ENCODE peak calls at places on chromosomes 1 and 21, in seven cellular contexts. One of them, this sample, is unnamed.
A peak's percentile ranks its signal among the peaks of the same experiment; 100 is the strongest.

GRCh38 chr1:161743231-161743630 is 6.4 kb upstream of the DUSP12 start:
- DNase-seq in hepatocyte: peak; percentile 26
- DNase-seq in body of pancreas: no peak
- DNase-seq in PC-3: no peak
- DNase-seq in neuronal stem cell: no peak
- DNase-seq in Peyer's patch: no peak
- DNase-seq in IMR-90: no peak
- DNase-seq in this sample: no peak

GRCh38 chr1:11316701-11317100 is 43.7 kb downstream of the UBIAD1 start:
- DNase-seq in hepatocyte: no peak
- DNase-seq in body of pancreas: no peak
- DNase-seq in PC-3: no peak
- DNase-seq in neuronal stem cell: no peak
- DNase-seq in Peyer's patch: no peak
- DNase-seq in IMR-90: no peak
- DNase-seq in this sample: no peak

GRCh38 chr1:162889989-162890388 is 29.0 kb upstream of the CCDC190 start:
- DNase-seq in hepatocyte: no peak
- DNase-seq in body of pancreas: no peak
- DNase-seq in PC-3: no peak
- DNase-seq in neuronal stem cell: no peak
- DNase-seq in Peyer's patch: no peak
- DNase-seq in IMR-90: no peak
- DNase-seq in this sample: no peak

GRCh38 chr1:84489766-84490165 is 10.7 kb downstream of the RPF1 start:
- DNase-seq in hepatocyte: no peak
- DNase-seq in body of pancreas: no peak
- DNase-seq in PC-3: no peak
- DNase-seq in neuronal stem cell: no peak
- DNase-seq in Peyer's patch: no peak
- DNase-seq in IMR-90: peak; percentile 15
- DNase-seq in this sample: no peak

GRCh38 chr1:226094451-226094850 is 31.9 kb downstream of the H3-3A start:
- DNase-seq in hepatocyte: no peak
- DNase-seq in body of pancreas: no peak
- DNase-seq in PC-3: no peak
- DNase-seq in neuronal stem cell: no peak
- DNase-seq in Peyer's patch: no peak
- DNase-seq in IMR-90: no peak
- DNase-seq in this sample: no peak

GRCh38 chr1:70910013-70910412 is 137.6 kb downstream of the PTGER3 start:
- DNase-seq in hepatocyte: no peak
- DNase-seq in body of pancreas: no peak
- DNase-seq in PC-3: no peak
- DNase-seq in neuronal stem cell: no peak
- DNase-seq in Peyer's patch: no peak
- DNase-seq in IMR-90: no peak
- DNase-seq in this sample: no peak

GRCh38 chr1:110245876-110246620 is 35.9 kb downstream of the KCNC4 start:
- DNase-seq in hepatocyte: no peak
- DNase-seq in body of pancreas: no peak
- DNase-seq in PC-3: no peak
- DNase-seq in neuronal stem cell: no peak
- DNase-seq in Peyer's patch: no peak
- DNase-seq in IMR-90: no peak
- DNase-seq in this sample: no peak

GRCh38 chr1:92315766-92316413 is 17.0 kb downstream of the RPAP2 start:
- DNase-seq in hepatocyte: no peak
- DNase-seq in body of pancreas: no peak
- DNase-seq in PC-3: no peak
- DNase-seq in neuronal stem cell: no peak
- DNase-seq in Peyer's patch: no peak
- DNase-seq in IMR-90: no peak
- DNase-seq in this sample: no peak

GRCh38 chr1:108082741-108083562 is 117.2 kb downstream of the SLC25A24 start:
- DNase-seq in hepatocyte: no peak
- DNase-seq in body of pancreas: no peak
- DNase-seq in PC-3: peak; percentile 41
- DNase-seq in neuronal stem cell: no peak
- DNase-seq in Peyer's patch: no peak
- DNase-seq in IMR-90: no peak
- DNase-seq in this sample: no peak

GRCh38 chr1:46488343-46489168 is 1.1 kb upstream of the DMBX1 start:
- DNase-seq in hepatocyte: peak; percentile 36
- DNase-seq in body of pancreas: no peak
- DNase-seq in PC-3: peak; percentile 30
- DNase-seq in neuronal stem cell: no peak
- DNase-seq in Peyer's patch: no peak
- DNase-seq in IMR-90: peak; percentile 30
- DNase-seq in this sample: no peak

GRCh38 chr1:51578383-51579109 is 38.3 kb upstream of the OSBPL9 start:
- DNase-seq in hepatocyte: no peak
- DNase-seq in body of pancreas: no peak
- DNase-seq in PC-3: no peak
- DNase-seq in neuronal stem cell: no peak
- DNase-seq in Peyer's patch: no peak
- DNase-seq in IMR-90: no peak
- DNase-seq in this sample: no peak

GRCh38 chr21:37503848-37504467 is 137.4 kb downstream of the DYRK1A start:
- DNase-seq in hepatocyte: peak; percentile 40
- DNase-seq in body of pancreas: no peak
- DNase-seq in PC-3: peak; percentile 53
- DNase-seq in neuronal stem cell: no peak
- DNase-seq in Peyer's patch: no peak
- DNase-seq in IMR-90: peak; percentile 87
- DNase-seq in this sample: no peak

GRCh38 chr1:152946248-152946647 is 758 bp upstream of the SPRR5 start:
- DNase-seq in hepatocyte: no peak
- DNase-seq in body of pancreas: no peak
- DNase-seq in PC-3: no peak
- DNase-seq in neuronal stem cell: no peak
- DNase-seq in Peyer's patch: no peak
- DNase-seq in IMR-90: no peak
- DNase-seq in this sample: no peak

GRCh38 chr21:29130234-29130993 is at the start of gene MAP3K7CL:
- DNase-seq in hepatocyte: peak; percentile 21
- DNase-seq in body of pancreas: peak; percentile 30
- DNase-seq in PC-3: peak; percentile 83
- DNase-seq in neuronal stem cell: no peak
- DNase-seq in Peyer's patch: no peak
- DNase-seq in IMR-90: peak; percentile 100
- DNase-seq in this sample: no peak

GRCh38 chr1:171898956-171899355 is 57.7 kb downstream of the DNM3 start:
- DNase-seq in hepatocyte: no peak
- DNase-seq in body of pancreas: no peak
- DNase-seq in PC-3: no peak
- DNase-seq in neuronal stem cell: peak; percentile 61
- DNase-seq in Peyer's patch: no peak
- DNase-seq in IMR-90: no peak
- DNase-seq in this sample: no peak

GRCh38 chr1:77370588-77371306 is 88.9 kb downstream of the AK5 start:
- DNase-seq in hepatocyte: no peak
- DNase-seq in body of pancreas: no peak
- DNase-seq in PC-3: peak; percentile 88
- DNase-seq in neuronal stem cell: no peak
- DNase-seq in Peyer's patch: no peak
- DNase-seq in IMR-90: peak; percentile 99
- DNase-seq in this sample: no peak

GRCh38 chr1:188240772-188241406 is 1412.1 kb downstream of the PLA2G4A start:
- DNase-seq in hepatocyte: no peak
- DNase-seq in body of pancreas: no peak
- DNase-seq in PC-3: no peak
- DNase-seq in neuronal stem cell: no peak
- DNase-seq in Peyer's patch: no peak
- DNase-seq in IMR-90: no peak
- DNase-seq in this sample: no peak

GRCh38 chr1:94578856-94579255 is 37.3 kb upstream of the F3 start:
- DNase-seq in hepatocyte: no peak
- DNase-seq in body of pancreas: no peak
- DNase-seq in PC-3: no peak
- DNase-seq in neuronal stem cell: no peak
- DNase-seq in Peyer's patch: no peak
- DNase-seq in IMR-90: peak; percentile 72
- DNase-seq in this sample: no peak

GRCh38 chr21:36156815-36157670 is at the start of gene DOP1B:
- DNase-seq in hepatocyte: no peak
- DNase-seq in body of pancreas: no peak
- DNase-seq in PC-3: peak; percentile 29
- DNase-seq in neuronal stem cell: peak; percentile 42
- DNase-seq in Peyer's patch: peak; percentile 49
- DNase-seq in IMR-90: no peak
- DNase-seq in this sample: peak; percentile 72

GRCh38 chr1:44030606-44031050 is 634 bp downstream of the SLC6A9 start:
- DNase-seq in hepatocyte: peak; percentile 81
- DNase-seq in body of pancreas: peak; percentile 48
- DNase-seq in PC-3: no peak
- DNase-seq in neuronal stem cell: peak; percentile 73
- DNase-seq in Peyer's patch: peak; percentile 38
- DNase-seq in IMR-90: peak; percentile 34
- DNase-seq in this sample: no peak

GRCh38 chr1:173507205-173507846 is 30.2 kb downstream of the PRDX6 start:
- DNase-seq in hepatocyte: peak; percentile 55
- DNase-seq in body of pancreas: no peak
- DNase-seq in PC-3: peak; percentile 100
- DNase-seq in neuronal stem cell: peak; percentile 61
- DNase-seq in Peyer's patch: no peak
- DNase-seq in IMR-90: peak; percentile 76
- DNase-seq in this sample: no peak

GRCh38 chr1:182628657-182629056 is 24.5 kb upstream of the RGS16 start:
- DNase-seq in hepatocyte: no peak
- DNase-seq in body of pancreas: no peak
- DNase-seq in PC-3: no peak
- DNase-seq in neuronal stem cell: no peak
- DNase-seq in Peyer's patch: no peak
- DNase-seq in IMR-90: no peak
- DNase-seq in this sample: no peak

GRCh38 chr1:182626527-182626926 is 22.3 kb upstream of the RGS16 start:
- DNase-seq in hepatocyte: no peak
- DNase-seq in body of pancreas: no peak
- DNase-seq in PC-3: no peak
- DNase-seq in neuronal stem cell: no peak
- DNase-seq in Peyer's patch: no peak
- DNase-seq in IMR-90: no peak
- DNase-seq in this sample: no peak

GRCh38 chr1:182622795-182623528 is 18.8 kb upstream of the RGS16 start:
- DNase-seq in hepatocyte: no peak
- DNase-seq in body of pancreas: no peak
- DNase-seq in PC-3: no peak
- DNase-seq in neuronal stem cell: no peak
- DNase-seq in Peyer's patch: peak; percentile 40
- DNase-seq in IMR-90: no peak
- DNase-seq in this sample: no peak

GRCh38 chr1:182624582-182624981 is 20.4 kb upstream of the RGS16 start:
- DNase-seq in hepatocyte: no peak
- DNase-seq in body of pancreas: no peak
- DNase-seq in PC-3: no peak
- DNase-seq in neuronal stem cell: no peak
- DNase-seq in Peyer's patch: no peak
- DNase-seq in IMR-90: no peak
- DNase-seq in this sample: no peak

GRCh38 chr1:182625716-182626504 is 21.7 kb upstream of the RGS16 start:
- DNase-seq in hepatocyte: no peak
- DNase-seq in body of pancreas: no peak
- DNase-seq in PC-3: peak; percentile 13
- DNase-seq in neuronal stem cell: no peak
- DNase-seq in Peyer's patch: no peak
- DNase-seq in IMR-90: no peak
- DNase-seq in this sample: no peak
- H3K4me1 ChIP-seq in hepatocyte: peaks cover 3% of the 10 kb centered on the region
- H3K4me1 ChIP-seq in body of pancreas: no peaks in the 10 kb centered on the region
- H3K4me1 ChIP-seq in PC-3: peaks cover 3% of the 10 kb centered on the region
- H3K4me1 ChIP-seq in neuronal stem cell: peaks cover 15% of the 10 kb centered on the region
- H3K4me1 ChIP-seq in Peyer's patch: no peaks in the 10 kb centered on the region
- H3K4me1 ChIP-seq in IMR-90: peaks cover under 1% of the 10 kb centered on the region
- H3K4me1 ChIP-seq in this sample: no peaks in the 10 kb centered on the region

GRCh38 chr1:16153999-16154673 is 1.7 kb downstream of the EPHA2 start:
- DNase-seq in hepatocyte: no peak
- DNase-seq in body of pancreas: no peak
- DNase-seq in PC-3: no peak
- DNase-seq in neuronal stem cell: no peak
- DNase-seq in Peyer's patch: no peak
- DNase-seq in IMR-90: no peak
- DNase-seq in this sample: no peak
- H3K4me1 ChIP-seq in hepatocyte: peaks cover 50% of the 10 kb centered on the region
- H3K4me1 ChIP-seq in body of pancreas: peaks cover 57% of the 10 kb centered on the region
- H3K4me1 ChIP-seq in PC-3: peaks cover 59% of the 10 kb centered on the region
- H3K4me1 ChIP-seq in neuronal stem cell: peaks cover 46% of the 10 kb centered on the region
- H3K4me1 ChIP-seq in Peyer's patch: no peaks in the 10 kb centered on the region
- H3K4me1 ChIP-seq in IMR-90: peaks cover 40% of the 10 kb centered on the region
- H3K4me1 ChIP-seq in this sample: peaks cover 15% of the 10 kb centered on the region

GRCh38 chr1:60035925-60036324 is 37.6 kb downstream of the C1orf87 start:
- DNase-seq in hepatocyte: peak; percentile 6
- DNase-seq in body of pancreas: no peak
- DNase-seq in PC-3: no peak
- DNase-seq in neuronal stem cell: no peak
- DNase-seq in Peyer's patch: no peak
- DNase-seq in IMR-90: no peak
- DNase-seq in this sample: no peak

GRCh38 chr1:60034999-60035398 is 38.6 kb downstream of the C1orf87 start:
- DNase-seq in hepatocyte: no peak
- DNase-seq in body of pancreas: no peak
- DNase-seq in PC-3: no peak
- DNase-seq in neuronal stem cell: no peak
- DNase-seq in Peyer's patch: no peak
- DNase-seq in IMR-90: no peak
- DNase-seq in this sample: no peak

GRCh38 chr1:60033066-60033465 is 40.5 kb downstream of the C1orf87 start:
- DNase-seq in hepatocyte: no peak
- DNase-seq in body of pancreas: no peak
- DNase-seq in PC-3: no peak
- DNase-seq in neuronal stem cell: no peak
- DNase-seq in Peyer's patch: no peak
- DNase-seq in IMR-90: no peak
- DNase-seq in this sample: no peak

GRCh38 chr1:60025552-60025951 is 48.0 kb downstream of the C1orf87 start:
- DNase-seq in hepatocyte: no peak
- DNase-seq in body of pancreas: no peak
- DNase-seq in PC-3: no peak
- DNase-seq in neuronal stem cell: no peak
- DNase-seq in Peyer's patch: no peak
- DNase-seq in IMR-90: no peak
- DNase-seq in this sample: no peak

DNA sequence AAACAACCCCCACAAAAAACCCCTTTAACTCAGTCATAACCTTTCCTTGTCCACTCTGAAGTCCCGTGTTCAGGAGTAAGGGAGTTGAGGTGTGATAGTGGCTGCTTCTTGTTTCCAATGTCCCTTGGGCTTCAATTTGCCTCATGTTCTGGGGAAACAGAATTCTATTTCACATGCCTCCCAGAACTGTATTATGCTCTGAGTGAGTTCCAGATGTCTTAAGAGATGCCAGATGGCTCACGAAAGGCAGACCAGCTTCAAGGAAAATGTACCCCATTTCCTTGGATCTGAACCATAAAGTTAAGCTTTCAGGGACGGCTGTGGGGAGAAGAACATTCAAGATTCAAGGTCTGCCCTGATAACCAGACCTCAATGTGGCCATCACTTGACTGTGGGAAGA is 42.5 kb downstream of the C1orf87 start:
- DNase-seq in hepatocyte: no peak
- DNase-seq in body of pancreas: no peak
- DNase-seq in PC-3: no peak
- DNase-seq in neuronal stem cell: no peak
- DNase-seq in Peyer's patch: no peak
- DNase-seq in IMR-90: no peak
- DNase-seq in this sample: no peak
- H3K4me1 ChIP-seq in hepatocyte: no peaks in the 10 kb centered on the region
- H3K4me1 ChIP-seq in body of pancreas: no peaks in the 10 kb centered on the region
- H3K4me1 ChIP-seq in PC-3: no peaks in the 10 kb centered on the region
- H3K4me1 ChIP-seq in neuronal stem cell: no peaks in the 10 kb centered on the region
- H3K4me1 ChIP-seq in Peyer's patch: no peaks in the 10 kb centered on the region
- H3K4me1 ChIP-seq in IMR-90: no peaks in the 10 kb centered on the region
- H3K4me1 ChIP-seq in this sample: peaks cover 8% of the 10 kb centered on the region

GRCh38 chr1:224432141-224432540 is 2.5 kb downstream of the WDR26 start:
- DNase-seq in hepatocyte: no peak
- DNase-seq in body of pancreas: no peak
- DNase-seq in PC-3: no peak
- DNase-seq in neuronal stem cell: no peak
- DNase-seq in Peyer's patch: no peak
- DNase-seq in IMR-90: no peak
- DNase-seq in this sample: no peak
- H3K4me1 ChIP-seq in hepatocyte: peaks cover 21% of the 10 kb centered on the region
- H3K4me1 ChIP-seq in body of pancreas: peaks cover 63% of the 10 kb centered on the region
- H3K4me1 ChIP-seq in PC-3: peaks cover 63% of the 10 kb centered on the region
- H3K4me1 ChIP-seq in neuronal stem cell: peaks cover 10% of the 10 kb centered on the region
- H3K4me1 ChIP-seq in Peyer's patch: no peaks in the 10 kb centered on the region
- H3K4me1 ChIP-seq in IMR-90: peaks cover 4% of the 10 kb centered on the region
- H3K4me1 ChIP-seq in this sample: peaks cover 7% of the 10 kb centered on the region

This sample was measured in colonic mucosa.